ENCODE peak calls at places on chromosomes 7 and 10, in five cellular contexts. K, S, A, Q and L are unnamed samples. For H3K4me1, the result is how much of the 10 kb centered on the place peaks cover.

GRCh38 chr7:36606442-36607205 is 117.7 kb downstream of the AOAH start:
- DNase-seq in Q (no peak), K (no peak), S (no peak), A (no peak), L (no peak)

GRCh38 chr10:48442809-48443177 is 136.3 kb downstream of the MAPK8 start:
- DNase-seq in K (no peak), A (no peak), Q (no peak), S (no peak), L (no peak)

GRCh38 chr10:48484911-48485310 is 120.0 kb downstream of the ARHGAP22 start:
- DNase-seq in A (no peak), K (no peak), S (no peak), Q (no peak), L (no peak)

GRCh38 chr7:45721949-45722598 is 147.9 kb downstream of the ADCY1 start:
- DNase-seq in K (no peak), Q (no peak), A (no peak), S (no peak), L (no peak)

GRCh38 chr7:25849361-25850184 is 302.4 kb upstream of the NFE2L3 start:
- DNase-seq in A (peak), S (no peak), Q (no peak), K (peak), L (no peak)

GRCh38 chr7:134350682-134351081 is 34.0 kb upstream of the SLC35B4 start:
- DNase-seq in Q (no peak), K (no peak), A (no peak), S (no peak), L (no peak)

GRCh38 chr10:88960854-88961253 is 8.3 kb upstream of the ACTA2 start:
- DNase-seq in A (no peak), S (no peak), Q (no peak), K (no peak), L (no peak)

GRCh38 chr10:25112016-25112415 is 62.8 kb upstream of the GPR158 start:
- DNase-seq in S (no peak), K (no peak), Q (no peak), A (no peak), L (no peak)

GRCh38 chr7:81264116-81264515 is 345.3 kb upstream of the SEMA3C start:
- DNase-seq in Q (no peak), K (no peak), A (no peak), S (peak), L (no peak)

GRCh38 chr10:97764519-97764931 is 7.3 kb downstream of the SFRP5 start:
- DNase-seq in A (no peak), Q (no peak), S (no peak), K (no peak), L (no peak)

GRCh38 chr7:148717266-148717793 is 18.6 kb downstream of the CUL1 start:
- DNase-seq in S (no peak), K (no peak), Q (no peak), A (no peak), L (no peak)
- H3K4me1 ChIP-seq in S (half or more), K (under half), Q (half or more), A (under half), L (under half)

DNA sequence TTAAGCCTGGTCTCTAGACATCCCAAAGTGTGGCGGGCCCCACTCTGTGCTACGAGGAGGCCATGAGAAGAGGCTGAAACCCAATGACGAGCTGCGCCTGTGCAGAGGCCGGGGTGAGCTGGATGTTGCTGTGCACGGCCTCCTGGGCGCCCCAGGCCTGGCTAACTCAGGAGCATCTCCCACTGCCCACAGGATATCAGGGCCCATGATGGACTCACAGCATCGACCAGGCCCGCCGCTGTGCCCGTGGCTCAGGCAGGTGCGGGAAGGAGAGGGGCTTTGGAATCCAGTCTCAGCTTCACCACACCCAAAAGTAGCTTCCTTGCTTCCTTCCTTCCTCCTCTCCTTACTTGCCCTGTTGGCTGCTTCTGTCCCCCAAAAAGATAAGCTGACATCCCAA is 4.6 kb upstream of the CNPY1 start:
- DNase-seq in S (no peak), A (no peak), Q (no peak), K (no peak), L (no peak)
- TF ChIP-seq POLR2A in S (no peak), A (no peak), Q (no peak), K (no peak), L (no peak)

GRCh38 chr7:95929710-95930295 is 157.4 kb downstream of the DYNC1I1 start:
- DNase-seq in S (no peak), K (no peak), A (no peak), Q (no peak), L (no peak)

GRCh38 chr7:95927781-95928180 is 155.4 kb downstream of the DYNC1I1 start:
- DNase-seq in S (peak), A (no peak), Q (no peak), K (no peak), L (no peak)

GRCh38 chr7:95933618-95934017 is 161.3 kb downstream of the DYNC1I1 start:
- DNase-seq in K (no peak), S (no peak), Q (no peak), A (no peak), L (no peak)

DNA sequence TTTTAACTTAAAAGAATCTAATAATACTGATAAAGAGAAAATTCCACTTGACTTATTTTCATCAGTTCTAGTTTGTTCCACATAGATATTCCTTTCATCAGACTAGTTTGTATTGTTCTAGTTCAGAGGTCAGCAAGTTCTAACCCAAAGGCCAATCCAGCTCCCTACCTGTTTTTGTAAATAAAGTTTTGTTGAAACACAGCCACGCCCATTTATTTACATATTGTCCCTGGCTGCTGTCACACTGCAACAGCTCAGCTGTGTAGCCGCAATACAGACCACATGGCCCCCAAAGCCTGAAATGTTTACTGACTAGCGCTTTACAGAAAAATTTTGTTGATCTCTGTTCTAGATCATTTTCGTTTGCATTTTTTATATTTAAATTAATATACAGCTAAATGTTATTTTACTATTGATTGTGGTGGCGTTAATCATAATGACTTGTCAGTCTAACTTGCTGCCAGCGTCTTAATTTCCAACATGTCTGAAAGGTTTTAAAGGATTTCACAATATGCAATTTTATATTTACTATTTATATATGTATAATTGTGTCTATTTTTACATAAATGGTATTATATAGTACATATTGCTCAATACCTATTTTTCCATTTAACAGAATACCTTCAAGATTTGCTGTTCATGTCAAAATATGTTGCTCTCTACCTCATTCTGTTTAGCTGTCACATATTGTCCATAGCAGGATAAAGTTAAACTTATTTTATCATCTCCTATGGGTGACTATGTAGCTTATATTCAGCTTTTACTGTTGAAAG is 159.3 kb downstream of the DYNC1I1 start:
- DNase-seq in A (no peak), Q (no peak), K (no peak), S (no peak), L (no peak)
- H3K4me1 ChIP-seq in A (under half), Q (under half), K (under half), S (under half), L (under half)

GRCh38 chr10:69042417-69042816 is 45.5 kb upstream of the SRGN start:
- DNase-seq in A (no peak), S (no peak), Q (no peak), K (no peak), L (no peak)
- TF ChIP-seq POLR2A in A (no peak), S (no peak), Q (no peak), K (no peak), L (no peak)

GRCh38 chr10:14592026-14592425 is 182.7 kb downstream of the FAM107B start:
- DNase-seq in A (no peak), Q (no peak), S (no peak), K (no peak), L (no peak)
- H3K4me1 ChIP-seq in A (under half), Q (under half), S (under half), K (under half), L (under half)

GRCh38 chr7:151013356-151013727 is 11.0 kb downstream of the ATG9B start:
- DNase-seq in A (no peak), Q (no peak), S (no peak), K (no peak), L (no peak)

GRCh38 chr7:151012031-151012692 is 12.1 kb downstream of the ATG9B start:
- DNase-seq in A (peak), S (no peak), Q (peak), K (no peak), L (no peak)

GRCh38 chr7:151014950-151015349 is 9.3 kb downstream of the ATG9B start:
- DNase-seq in S (no peak), A (no peak), Q (peak), K (no peak), L (no peak)

GRCh38 chr7:151012921-151013347 is 11.4 kb downstream of the ATG9B start:
- DNase-seq in K (no peak), A (no peak), Q (no peak), S (no peak), L (no peak)

DNA sequence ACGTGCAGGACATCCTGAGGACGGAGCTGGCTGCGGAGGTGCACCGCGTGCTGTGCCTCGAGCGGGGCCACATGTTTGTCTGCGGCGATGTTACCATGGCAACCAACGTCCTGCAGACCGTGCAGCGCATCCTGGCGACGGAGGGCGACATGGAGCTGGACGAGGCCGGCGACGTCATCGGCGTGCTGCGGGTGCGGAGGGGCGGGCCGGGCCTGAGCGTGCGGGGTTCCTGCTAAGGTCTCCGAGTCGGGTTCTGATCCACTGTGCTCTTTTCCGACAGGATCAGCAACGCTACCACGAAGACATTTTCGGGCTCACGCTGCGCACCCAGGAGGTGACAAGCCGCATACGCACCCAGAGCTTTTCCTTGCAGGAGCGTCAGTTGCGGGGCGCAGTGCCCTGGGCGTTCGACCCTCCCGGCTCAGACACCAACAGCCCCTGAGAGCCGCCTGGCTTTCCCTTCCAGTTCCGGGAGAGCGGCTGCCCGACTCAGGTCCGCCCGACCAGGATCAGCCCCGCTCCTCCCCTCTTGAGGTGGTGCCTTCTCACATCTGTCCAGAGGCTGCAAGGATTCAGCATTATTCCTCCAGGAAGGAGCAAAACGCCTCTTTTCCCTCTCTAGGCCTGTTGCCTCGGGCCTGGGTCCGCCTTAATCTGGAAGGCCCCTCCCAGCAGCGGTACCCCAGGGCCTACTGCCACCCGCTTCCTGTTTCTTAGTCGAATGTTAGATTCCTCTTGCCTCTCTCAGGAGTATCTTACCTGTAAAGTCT is 10.4 kb downstream of the ATG9B start:
- DNase-seq in Q (peak), K (peak), A (peak), S (peak), L (peak)
- TF ChIP-seq POLR2A in Q (no peak), K (no peak), A (no peak), S (no peak), L (no peak)

DNA sequence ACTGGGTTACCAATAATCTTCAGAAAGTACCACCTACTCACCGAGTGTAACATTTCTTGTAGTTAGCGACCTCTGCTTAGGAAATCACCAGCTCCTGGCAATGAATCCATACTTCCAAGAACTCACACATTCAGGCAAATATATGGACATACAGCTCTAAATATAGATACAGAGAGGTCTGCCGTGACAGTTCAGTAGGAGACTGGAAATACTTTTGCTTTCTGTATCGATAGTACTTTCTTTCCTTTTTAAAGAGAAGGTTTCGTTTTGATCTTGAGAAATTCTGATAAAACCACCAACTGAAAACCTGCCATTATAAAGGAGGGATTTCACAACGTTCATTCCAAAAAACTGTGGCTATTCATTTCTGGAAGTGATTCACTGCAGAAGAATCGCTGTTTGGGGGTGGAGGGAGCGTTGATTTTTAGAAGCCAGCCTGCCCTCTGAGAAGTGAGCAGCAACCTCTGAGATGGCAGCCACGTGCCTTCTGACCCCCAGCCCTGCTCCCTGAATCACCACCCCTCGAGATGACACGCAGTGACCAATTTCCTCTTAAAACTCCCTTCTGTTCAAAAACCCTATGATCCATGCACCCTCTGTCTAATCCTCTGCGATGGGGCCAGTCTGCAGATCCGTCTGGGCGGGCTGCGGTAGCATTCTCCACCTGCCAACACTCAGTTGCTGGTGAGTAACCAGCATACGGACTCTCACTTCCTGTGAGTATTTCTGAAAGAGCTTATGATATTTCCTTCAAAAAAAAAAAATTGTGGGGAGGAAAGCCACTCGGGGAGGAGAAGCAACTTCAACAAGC is 179.1 kb upstream of the KLF14 start:
- DNase-seq in S (peak), K (peak), Q (peak), A (peak), L (peak)
- H3K4me1 ChIP-seq in S (half or more), K (under half), Q (half or more), A (under half), L (half or more)